ENCODE peak calls at places on chromosomes 5 and 9, in nine cellular contexts. L, T, J, E, D, C, O, U and H are unnamed samples.
A peak's percentile ranks its signal among the peaks of the same experiment; 100 is the strongest.

GRCh38 chr5:122415481-122416120 is 103.6 kb downstream of the SNCAIP start:
- DNase-seq in L (peak; percentile 70), T (peak; percentile 29), J (peak; percentile 74), E (peak; percentile 55), D (peak; percentile 72), C (peak; percentile 86), O (peak; percentile 84), U (peak; percentile 81), H (peak; percentile 57)

GRCh38 chr5:52356311-52356918 is 431.3 kb upstream of the ITGA1 start:
- DNase-seq in L (peak; percentile 12), T (peak; percentile 2), J (peak; percentile 1), E (peak; percentile 40), D (peak; percentile 2), C (peak; percentile 28), O (peak; percentile 3), U (peak; percentile 10), H (peak; percentile 3)

GRCh38 chr5:39639618-39640078 is 214.9 kb upstream of the DAB2 start:
- DNase-seq in L (peak; percentile 64), T (no peak), J (peak; percentile 4), E (peak; percentile 78), D (peak; percentile 24), C (peak; percentile 46), O (peak; percentile 58), U (peak; percentile 31), H (no peak)

GRCh38 chr5:73118331-73119011 is 1.9 kb upstream of the TMEM171 start:
- DNase-seq in L (no peak), T (no peak), J (no peak), E (peak; percentile 70), D (no peak), C (no peak), O (no peak), U (no peak), H (no peak)

GRCh38 chr9:123556464-123557435 is 200.8 kb downstream of the CRB2 start:
- DNase-seq in L (peak; percentile 14), T (no peak), J (no peak), E (no peak), D (no peak), C (peak; percentile 8), O (peak; percentile 20), U (no peak), H (no peak)

GRCh38 chr5:32302822-32303754 is 9.7 kb downstream of the MTMR12 start:
- DNase-seq in L (peak; percentile 14), T (no peak), J (no peak), E (no peak), D (no peak), C (no peak), O (no peak), U (peak; percentile 11), H (no peak)

GRCh38 chr5:33984671-33985124 is at the start of gene SLC45A2:
- DNase-seq in L (peak; percentile 42), T (no peak), J (no peak), E (no peak), D (no peak), C (peak; percentile 69), O (peak; percentile 12), U (peak; percentile 23), H (no peak)

GRCh38 chr5:65928341-65928752 is 2.0 kb downstream of the ERBIN start:
- DNase-seq in L (peak; percentile 7), T (no peak), J (peak; percentile 13), E (peak; percentile 32), D (peak; percentile 39), C (no peak), O (no peak), U (no peak), H (no peak)

GRCh38 chr5:132775439-132776076 is 1.5 kb downstream of the SEPTIN8 start:
- DNase-seq in L (no peak), T (no peak), J (no peak), E (no peak), D (no peak), C (no peak), O (peak; percentile 34), U (no peak), H (no peak)

GRCh38 chr9:113573303-113573958 is 109.9 kb downstream of the RGS3 start:
- DNase-seq in L (no peak), T (no peak), J (no peak), E (no peak), D (no peak), C (no peak), O (no peak), U (no peak), H (no peak)

GRCh38 chr9:109249615-109250014 is 71.2 kb downstream of the EPB41L4B start:
- DNase-seq in L (no peak), T (no peak), J (no peak), E (no peak), D (no peak), C (no peak), O (no peak), U (no peak), H (no peak)

GRCh38 chr5:139812323-139812722 is 16.7 kb downstream of the PSD2 start:
- DNase-seq in L (no peak), T (no peak), J (no peak), E (no peak), D (no peak), C (no peak), O (no peak), U (no peak), H (no peak)

GRCh38 chr5:170757182-170757601 is 26.3 kb upstream of the GABRP start:
- DNase-seq in L (no peak), T (no peak), J (peak; percentile 48), E (peak; percentile 46), D (peak; percentile 21), C (peak; percentile 85), O (peak; percentile 13), U (peak; percentile 34), H (no peak)

GRCh38 chr9:6779417-6780241 is 21.9 kb downstream of the KDM4C start:
- DNase-seq in L (no peak), T (no peak), J (no peak), E (peak; percentile 49), D (peak; percentile 12), C (peak; percentile 55), O (peak; percentile 34), U (peak; percentile 74), H (no peak)

GRCh38 chr5:1012316-1012841 is 3.8 kb downstream of the NKD2 start:
- DNase-seq in L (no peak), T (no peak), J (no peak), E (no peak), D (no peak), C (no peak), O (no peak), U (no peak), H (no peak)

GRCh38 chr9:133858771-133859170 is 120.6 kb upstream of the SARDH start:
- DNase-seq in L (no peak), T (no peak), J (no peak), E (no peak), D (no peak), C (no peak), O (no peak), U (no peak), H (no peak)

GRCh38 chr5:169548315-169548714 is 35.3 kb upstream of the SPDL1 start:
- DNase-seq in L (peak; percentile 72), T (no peak), J (peak; percentile 72), E (peak; percentile 57), D (peak; percentile 52), C (peak; percentile 71), O (peak; percentile 79), U (peak; percentile 71), H (peak; percentile 22)

GRCh38 chr9:116070256-116070914 is 83.2 kb upstream of the PAPPA start:
- DNase-seq in L (peak; percentile 43), T (no peak), J (peak; percentile 61), E (no peak), D (no peak), C (no peak), O (peak; percentile 72), U (peak; percentile 92), H (no peak)

GRCh38 chr9:23444658-23445057 is 381.4 kb downstream of the ELAVL2 start:
- DNase-seq in L (no peak), T (no peak), J (no peak), E (no peak), D (no peak), C (no peak), O (no peak), U (no peak), H (no peak)

GRCh38 chr5:102815560-102816324 is 60.6 kb downstream of the PAM start:
- DNase-seq in L (peak; percentile 58), T (no peak), J (peak; percentile 40), E (no peak), D (peak; percentile 22), C (peak; percentile 44), O (no peak), U (peak; percentile 47), H (no peak)

GRCh38 chr9:113488071-113488470 is 24.5 kb downstream of the RGS3 start:
- DNase-seq in L (no peak), T (no peak), J (no peak), E (peak; percentile 75), D (no peak), C (no peak), O (no peak), U (no peak), H (no peak)

GRCh38 chr5:154901276-154901675 is 36.7 kb downstream of the GEMIN5 start:
- DNase-seq in L (peak; percentile 69), T (no peak), J (peak; percentile 48), E (no peak), D (peak; percentile 76), C (peak; percentile 76), O (peak; percentile 89), U (no peak), H (peak; percentile 33)

GRCh38 chr9:92890761-92891160 is 12.9 kb upstream of the ZNF484 start:
- DNase-seq in L (no peak), T (no peak), J (no peak), E (no peak), D (no peak), C (no peak), O (no peak), U (no peak), H (no peak)

GRCh38 chr9:37565661-37566618 is 10.2 kb downstream of the FBXO10 start:
- DNase-seq in L (no peak), T (peak; percentile 67), J (no peak), E (no peak), D (no peak), C (no peak), O (no peak), U (no peak), H (no peak)
- H3K4me3 ChIP-seq in L (no peak overlapping the region), T (peak overlapping the region; percentile 29), J (no peak overlapping the region), E (no peak overlapping the region), D (no peak overlapping the region), C (no peak overlapping the region), O (no peak overlapping the region), U (no peak overlapping the region), H (no peak overlapping the region)

GRCh38 chr5:42951847-42952411 is 88.2 kb downstream of the ANXA2R start:
- DNase-seq in L (peak; percentile 35), T (no peak), J (peak; percentile 44), E (no peak), D (peak; percentile 62), C (peak; percentile 64), O (peak; percentile 63), U (peak; percentile 50), H (peak; percentile 24)
- H3K4me3 ChIP-seq in L (peak overlapping the region; percentile 49), T (peak overlapping the region; percentile 68), J (peak overlapping the region; percentile 68), E (peak overlapping the region; percentile 36), D (peak overlapping the region; percentile 45), C (peak overlapping the region; percentile 71), O (peak overlapping the region; percentile 66), U (peak overlapping the region; percentile 66), H (peak overlapping the region; percentile 46)

GRCh38 chr5:150140830-150141229 is 14.8 kb downstream of the PDGFRB start:
- DNase-seq in L (peak; percentile 91), T (no peak), J (peak; percentile 51), E (no peak), D (peak; percentile 91), C (peak; percentile 95), O (peak; percentile 82), U (peak; percentile 87), H (peak; percentile 18)
- H3K4me3 ChIP-seq in L (no peak overlapping the region), T (no peak overlapping the region), J (no peak overlapping the region), E (no peak overlapping the region), D (no peak overlapping the region), C (no peak overlapping the region), O (no peak overlapping the region), U (no peak overlapping the region), H (no peak overlapping the region)

GRCh38 chr9:131500939-131501541 is 1.7 kb upstream of the POMT1 start:
- DNase-seq in L (peak; percentile 71), T (no peak), J (peak; percentile 70), E (peak; percentile 73), D (peak; percentile 78), C (peak; percentile 67), O (peak; percentile 79), U (peak; percentile 16), H (peak; percentile 54)
- H3K4me3 ChIP-seq in L (no peak overlapping the region), T (no peak overlapping the region), J (no peak overlapping the region), E (no peak overlapping the region), D (no peak overlapping the region), C (no peak overlapping the region), O (no peak overlapping the region), U (no peak overlapping the region), H (no peak overlapping the region)